ENCODE peak calls at places on chromosomes 3 and 15, in ten cellular contexts. Z, N, J, P, C, K, U, M, F and R are unnamed samples.

GRCh38 chr3:59609967-59610366 is 560.1 kb upstream of the CFAP20DC start:
- DNase-seq in Z (no peak), N (no peak), J (no peak), P (no peak), C (no peak), K (no peak), U (no peak), M (no peak), F (no peak), R (no peak)

GRCh38 chr3:129412542-129413198 is 15.8 kb downstream of the EFCAB12 start:
- DNase-seq in Z (no peak), N (no peak), J (no peak), P (no peak), C (no peak), K (no peak), U (peak), M (no peak), F (peak), R (no peak)

GRCh38 chr15:101174152-101174920 is 77.5 kb downstream of the CHSY1 start:
- DNase-seq in Z (no peak), N (no peak), J (no peak), P (no peak), C (no peak), K (no peak), U (no peak), M (no peak), F (no peak), R (no peak)

GRCh38 chr15:95932141-95932540 is 398.4 kb upstream of the NR2F2 start:
- DNase-seq in Z (no peak), N (no peak), J (no peak), P (no peak), C (no peak), K (no peak), U (no peak), M (no peak), F (no peak), R (no peak)

GRCh38 chr3:60657972-60658371 is 593.3 kb downstream of the FHIT start:
- DNase-seq in Z (peak), N (no peak), J (no peak), P (no peak), C (no peak), K (no peak), U (no peak), M (no peak), F (no peak), R (no peak)

GRCh38 chr3:126130081-126130855 is 46.3 kb upstream of the SLC41A3 start:
- DNase-seq in Z (no peak), N (peak), J (no peak), P (peak), C (no peak), K (no peak), U (no peak), M (no peak), F (no peak), R (no peak)

GRCh38 chr15:42581272-42581730 is 5.9 kb downstream of the STARD9 start:
- DNase-seq in Z (peak), N (peak), J (peak), P (peak), C (peak), K (peak), U (peak), M (peak), F (peak), R (peak)

GRCh38 chr3:122146466-122146865 is 37.0 kb upstream of the CASR start:
- DNase-seq in Z (no peak), N (no peak), J (no peak), P (no peak), C (no peak), K (no peak), U (no peak), M (peak), F (peak), R (no peak)

GRCh38 chr3:44958406-44958805 is 17.6 kb downstream of the ZDHHC3 start:
- DNase-seq in Z (no peak), N (no peak), J (peak), P (no peak), C (no peak), K (no peak), U (no peak), M (no peak), F (no peak), R (no peak)

GRCh38 chr15:69143756-69144436 is 16.5 kb upstream of the GLCE start:
- DNase-seq in Z (no peak), N (no peak), J (no peak), P (no peak), C (no peak), K (no peak), U (no peak), M (no peak), F (no peak), R (no peak)